ENCODE peak calls at places on chromosome 9, in nine cellular contexts. G is heart left ventricle; Y is lower lobe of right lung; F is activated T-cell treated with anti-CD3 and anti-CD28 coated beads, Interleukin-2, amount 50 U/mL, for 4 hours; J is activated CD4-positive, alpha-beta T cell treated with anti-CD3 and anti-CD28 coated beads for 36 hours; W is stimulated activated naive CD8-positive, alpha-beta T cell treated with anti-CD3 and anti-CD28 coated beads, Interleukin-15, Interleukin-2, amounts not matched to agents 100 U/mL and 50 U/mL, for 24 hours; Z is central memory CD8-positive, alpha-beta T cell; T is gastroesophageal sphincter; S is T-cell. D is an unnamed sample.

GRCh38 chr9:126956929-126957686 is 42.5 kb downstream of the RALGPS1 start:
- ATAC-seq in G (peak), Y (peak), F (no peak), J (peak), W (no peak), Z (no peak), T (peak), S (no peak), D (no peak)

GRCh38 chr9:129164246-129164930 is 13.7 kb downstream of the IER5L start:
- ATAC-seq in G (peak), Y (no peak), F (no peak), J (no peak), W (no peak), Z (no peak), T (peak), S (no peak), D (no peak)

GRCh38 chr9:35791321-35791921 is at the start of gene NPR2:
- ATAC-seq in G (peak), Y (peak), F (no peak), J (no peak), W (no peak), Z (no peak), T (peak), S (no peak), D (no peak)

GRCh38 chr9:4984171-4984570 is 901 bp upstream of the JAK2 start:
- ATAC-seq in G (peak), Y (peak), F (peak), J (peak), W (no peak), Z (no peak), T (peak), S (no peak), D (peak)

GRCh38 chr9:37729499-37729898 is 24.1 kb upstream of the TRMT10B start:
- ATAC-seq in G (no peak), Y (no peak), F (no peak), J (no peak), W (no peak), Z (no peak), T (no peak), S (no peak), D (no peak)

GRCh38 chr9:92723299-92723625 is 41.4 kb downstream of the BICD2 start:
- ATAC-seq in G (no peak), Y (peak), F (no peak), J (no peak), W (no peak), Z (no peak), T (no peak), S (no peak), D (no peak)

GRCh38 chr9:31597977-31598376 is 786.5 kb upstream of the ACO1 start:
- ATAC-seq in G (no peak), Y (no peak), F (no peak), J (peak), W (no peak), Z (peak), T (no peak), S (peak), D (peak)

GRCh38 chr9:87662808-87663528 is 63.0 kb upstream of the CTSL start:
- ATAC-seq in G (peak), Y (peak), F (no peak), J (no peak), W (no peak), Z (no peak), T (peak), S (no peak), D (peak)

GRCh38 chr9:70856411-70856810 is 265.0 kb downstream of the TRPM3 start:
- ATAC-seq in G (no peak), Y (no peak), F (no peak), J (no peak), W (no peak), Z (no peak), T (no peak), S (no peak), D (no peak)

GRCh38 chr9:130143974-130144373 is 28.2 kb upstream of the NCS1 start:
- ATAC-seq in G (peak), Y (no peak), F (no peak), J (no peak), W (peak), Z (no peak), T (peak), S (peak), D (no peak)